ENCODE peak calls at places on chromosome X, in seven cellular contexts. Y is lower lobe of right lung; P is cardiac muscle cell; M is breast epithelium; A is GM04504; F is activated CD4-positive, alpha-beta T cell treated with anti-CD3 and anti-CD28 coated beads, Interleukin-2, amount 50 U/mL, for 24 hours; J is GM10248. V is an unnamed sample.
A peak's percentile ranks its signal among the peaks of the same experiment; 100 is the strongest.

GRCh38 chrX:23732704-23733103 is 10.4 kb downstream of the ACOT9 start:
- DNase-seq in F (no peak), A (no peak), J (peak; percentile 42), Y (no peak), P (no peak), M (no peak), V (no peak)

GRCh38 chrX:153952373-153953026 is 8.1 kb upstream of the RENBP start:
- DNase-seq in J (no peak), M (no peak), P (no peak), Y (no peak), A (no peak), F (no peak), V (no peak)

GRCh38 chrX:9327086-9327746 is 137.6 kb upstream of the TBL1X start:
- DNase-seq in M (no peak), A (no peak), P (no peak), J (no peak), Y (no peak), F (no peak), V (no peak)

GRCh38 chrX:155179343-155179997 is 36.8 kb upstream of the VBP1 start:
- DNase-seq in J (no peak), Y (no peak), P (peak; percentile 19), F (no peak), M (no peak), A (no peak), V (no peak)

GRCh38 chrX:136953867-136954787 is 73.6 kb upstream of the RBMX start:
- DNase-seq in F (no peak), Y (peak; percentile 55), J (peak; percentile 57), M (peak; percentile 24), P (peak; percentile 76), A (peak; percentile 28), V (peak; percentile 27)

GRCh38 chrX:56729152-56729557 is at the start of gene NBDY:
- DNase-seq in A (no peak), M (peak; percentile 21), Y (no peak), P (peak; percentile 52), F (peak; percentile 6), J (peak; percentile 15), V (no peak)

GRCh38 chrX:22122510-22122909 is 90.4 kb downstream of the PHEX start:
- DNase-seq in J (no peak), M (peak; percentile 64), Y (no peak), P (peak; percentile 45), F (no peak), A (no peak), V (peak; percentile 94)

GRCh38 chrX:20265726-20266681 is 705 bp downstream of the RPS6KA3 start:
- DNase-seq in M (no peak), A (no peak), Y (peak; percentile 55), J (peak; percentile 15), F (peak; percentile 10), P (no peak), V (no peak)

GRCh38 chrX:153913211-153913610 is 8.7 kb downstream of the AVPR2 start:
- DNase-seq in M (no peak), P (no peak), J (no peak), F (no peak), Y (no peak), A (no peak), V (no peak)

GRCh38 chrX:27680726-27681125 is 90.6 kb downstream of the DCAF8L2 start:
- DNase-seq in Y (no peak), P (peak; percentile 33), J (no peak), A (no peak), M (no peak), F (no peak), V (peak; percentile 47)

GRCh38 chrX:110914281-110914680 is 118.7 kb upstream of the CHRDL1 start:
- DNase-seq in A (no peak), M (peak; percentile 41), Y (no peak), F (no peak), P (no peak), J (no peak), V (no peak)